ENCODE peak calls at places on chromosomes 3 and 15, in four cellular contexts. A, S, D and H are unnamed samples.

GRCh38 chr3:53677406-53677805 is 168.8 kb downstream of the CHDH start:
- DNase-seq in S (peak), D (no peak), A (no peak), H (no peak)

GRCh38 chr15:47504624-47505256 is 212.6 kb upstream of the SEMA6D start:
- DNase-seq in A (no peak), D (peak), S (peak), H (no peak)

GRCh38 chr3:181363231-181363630 is 348.5 kb upstream of the SOX2 start:
- DNase-seq in A (no peak), S (no peak), D (no peak), H (no peak)

GRCh38 chr3:149468504-149469212 is 5.8 kb upstream of the TM4SF4 start:
- DNase-seq in A (no peak), D (no peak), S (no peak), H (no peak)

GRCh38 chr3:37766797-37767776 is 94.6 kb upstream of the CTDSPL start:
- DNase-seq in A (no peak), D (no peak), S (no peak), H (no peak)

GRCh38 chr3:189778340-189778950 is 147.3 kb downstream of the TP63 start:
- DNase-seq in A (no peak), D (no peak), S (no peak), H (no peak)

GRCh38 chr3:161275919-161276318 is 54.8 kb downstream of the NMD3 start:
- DNase-seq in D (no peak), S (no peak), A (no peak), H (no peak)

GRCh38 chr15:27479232-27480140 is 508.5 kb downstream of the GABRG3 start:
- DNase-seq in S (peak), D (no peak), A (peak), H (no peak)

GRCh38 chr15:89358755-89359439 is 24.3 kb upstream of the POLG start:
- DNase-seq in A (peak), S (no peak), D (peak), H (peak)

GRCh38 chr3:194731496-194732073 is 45.9 kb downstream of the FAM43A start:
- DNase-seq in S (no peak), A (no peak), D (no peak), H (no peak)

GRCh38 chr15:35179739-35180138 is 94.6 kb upstream of the NANOGP8 start:
- DNase-seq in D (no peak), S (no peak), A (no peak), H (no peak)

GRCh38 chr3:122332551-122332950 is 7.5 kb downstream of the CSTA start:
- DNase-seq in S (peak), D (no peak), A (no peak), H (no peak)

GRCh38 chr3:114887806-114888205 is 259.3 kb downstream of the ZBTB20 start:
- DNase-seq in S (no peak), A (no peak), D (no peak), H (no peak)

GRCh38 chr3:15797600-15798303 is at the start of gene ANKRD28:
- DNase-seq in A (peak), D (peak), S (no peak), H (no peak)

GRCh38 chr3:69691860-69692259 is 47.4 kb upstream of the MITF start:
- DNase-seq in A (no peak), D (no peak), S (no peak), H (no peak)

GRCh38 chr15:32717290-32718081 is at the start of gene GREM1:
- DNase-seq in A (peak), D (no peak), S (no peak), H (no peak)

GRCh38 chr3:140375002-140375401 is 302.9 kb upstream of the TRIM42 start:
- DNase-seq in D (no peak), S (peak), A (no peak), H (no peak)

GRCh38 chr3:99131876-99132275 is 230.4 kb upstream of the DCBLD2 start:
- DNase-seq in D (no peak), A (peak), S (no peak), H (no peak)

GRCh38 chr15:101114146-101114545 is 137.7 kb downstream of the CHSY1 start:
- DNase-seq in A (no peak), D (no peak), S (no peak), H (no peak)

GRCh38 chr3:122928396-122929187 is 99.0 kb downstream of the SEMA5B start:
- DNase-seq in A (no peak), D (no peak), S (no peak), H (no peak)

GRCh38 chr15:97890307-97890706 is 70.2 kb upstream of the ARRDC4 start:
- DNase-seq in S (no peak), D (no peak), A (no peak), H (no peak)

GRCh38 chr3:116701070-116701469 is 8.5 kb upstream of the TUSC7 start:
- DNase-seq in D (no peak), S (no peak), A (no peak), H (no peak)

GRCh38 chr3:133717424-133717823 is 28.8 kb upstream of the TF start:
- DNase-seq in D (no peak), A (no peak), S (no peak), H (no peak)

GRCh38 chr3:147120029-147120428 is 286.3 kb downstream of the ZIC4 start:
- DNase-seq in D (no peak), A (peak), S (no peak), H (no peak)

GRCh38 chr3:127413318-127413673 is 125.5 kb upstream of the PRR20G start:
- DNase-seq in D (no peak), S (no peak), A (no peak), H (no peak)

GRCh38 chr3:135215516-135215915 is 420.5 kb downstream of the EPHB1 start:
- DNase-seq in D (no peak), A (no peak), S (peak), H (no peak)

GRCh38 chr15:99305761-99306505 is 54.7 kb downstream of the LRRC28 start:
- DNase-seq in S (no peak), A (peak), D (peak), H (peak)

GRCh38 chr3:94183551-94183950 is 120.7 kb downstream of the NSUN3 start:
- DNase-seq in S (no peak), D (no peak), A (no peak), H (no peak)

GRCh38 chr15:101318147-101318809 is 23.2 kb upstream of the SNRPA1 start:
- DNase-seq in A (no peak), D (no peak), S (no peak), H (no peak)

GRCh38 chr3:98961161-98962155 is 60.0 kb upstream of the DCBLD2 start:
- DNase-seq in S (no peak), D (no peak), A (peak), H (no peak)

GRCh38 chr3:198107840-198108734 is 148.1 kb downstream of the LMLN start:
- DNase-seq in D (no peak), S (no peak), A (peak), H (no peak)

GRCh38 chr3:16866447-16867025 is 18.2 kb upstream of the PLCL2 start:
- DNase-seq in A (peak), D (peak), S (no peak), H (no peak)

GRCh38 chr3:123332124-123332641 is 116.7 kb downstream of the ADCY5 start:
- DNase-seq in D (no peak), S (no peak), A (no peak), H (no peak)

GRCh38 chr3:65146149-65146548 is 458.3 kb upstream of the ADAMTS9 start:
- DNase-seq in D (no peak), A (peak), S (no peak), H (no peak)

GRCh38 chr3:56987238-56987932 is 73.1 kb upstream of the SPATA12 start:
- DNase-seq in D (no peak), S (no peak), A (no peak), H (no peak)

GRCh38 chr3:61561374-61562041 is at the start of gene PTPRG:
- DNase-seq in A (peak), S (peak), D (peak), H (peak)

GRCh38 chr3:184440161-184440560 is 60.3 kb downstream of the CHRD start:
- DNase-seq in D (no peak), S (no peak), A (no peak), H (no peak)

GRCh38 chr3:20558161-20558560 is 372.2 kb upstream of the SGO1 start:
- DNase-seq in A (no peak), S (no peak), D (no peak), H (no peak)

GRCh38 chr15:76006136-76006778 is 6.0 kb downstream of the NRG4 start:
- DNase-seq in D (peak), S (no peak), A (peak), H (no peak)

GRCh38 chr15:76011611-76012010 is 613 bp downstream of the NRG4 start:
- DNase-seq in A (no peak), D (no peak), S (no peak), H (no peak)

GRCh38 chr15:76012021-76012551 is at the start of gene NRG4:
- DNase-seq in A (no peak), D (peak), S (no peak), H (no peak)
- H3K27ac ChIP-seq in A (no peak), D (no peak), S (no peak), H (no peak)

DNA sequence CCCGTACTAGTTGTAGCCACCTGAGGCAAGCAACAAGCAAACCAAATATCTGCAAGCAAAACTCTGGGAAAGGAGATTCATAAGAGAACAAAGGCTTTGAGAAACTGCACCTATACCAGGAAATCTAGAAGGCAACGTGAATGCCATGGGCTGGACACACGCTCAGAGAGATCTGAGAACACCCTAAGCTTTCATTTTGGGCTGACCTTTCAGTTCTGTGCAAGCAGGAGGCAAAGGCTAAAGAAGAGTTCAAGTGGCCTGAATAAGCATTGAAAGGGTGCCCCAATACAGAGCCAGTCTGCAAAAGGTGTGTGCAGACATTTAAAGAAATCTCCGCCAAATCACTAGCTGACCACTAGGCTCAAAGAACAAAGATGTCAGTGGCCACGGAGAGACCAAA is 461.6 kb downstream of the PYDC2 start:
- DNase-seq in A (no peak), D (no peak), S (no peak), H (no peak)
- H3K4me3 ChIP-seq in A (no peak), D (no peak), S (no peak), H (no peak)

DNA sequence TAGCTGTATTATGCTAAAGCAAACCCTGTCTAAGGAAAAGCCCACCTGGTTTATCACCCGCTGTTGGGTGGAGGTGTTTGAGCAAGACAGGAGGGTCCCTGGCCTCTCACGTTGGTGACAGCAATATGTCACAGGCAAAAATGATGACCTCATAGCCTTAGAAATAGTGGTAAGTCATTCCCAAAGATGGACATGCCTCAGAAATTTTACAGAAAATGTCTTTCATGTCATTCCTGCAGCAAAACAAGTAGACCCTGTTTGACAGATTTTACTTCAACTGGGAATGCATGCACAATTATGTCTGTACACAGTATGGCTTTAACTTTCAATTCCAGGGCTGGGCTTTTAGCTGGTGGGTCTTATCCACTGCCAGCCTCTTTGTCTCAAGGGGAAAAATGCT is 362.3 kb upstream of the C2CD4B start:
- DNase-seq in A (no peak), D (no peak), S (no peak), H (no peak)
- TF ChIP-seq CTCF in A (no peak), D (no peak), S (no peak), H (no peak)

GRCh38 chr3:172516318-172517214 is 6.7 kb downstream of the TNFSF10 start:
- DNase-seq in S (no peak), D (peak), A (peak), H (peak)
- H3K27ac ChIP-seq in S (peak), D (no peak), A (no peak), H (peak)

GRCh38 chr15:92847841-92848240 is 52.3 kb upstream of the CHD2 start:
- DNase-seq in A (peak), S (no peak), D (no peak), H (no peak)

GRCh38 chr15:92846716-92847115 is 53.4 kb upstream of the CHD2 start:
- DNase-seq in S (no peak), A (peak), D (no peak), H (no peak)

GRCh38 chr15:92848464-92848851 is 51.7 kb upstream of the CHD2 start:
- DNase-seq in D (no peak), S (no peak), A (no peak), H (no peak)

GRCh38 chr15:92845109-92845508 is 55.0 kb upstream of the CHD2 start:
- DNase-seq in S (no peak), A (peak), D (no peak), H (no peak)

DNA sequence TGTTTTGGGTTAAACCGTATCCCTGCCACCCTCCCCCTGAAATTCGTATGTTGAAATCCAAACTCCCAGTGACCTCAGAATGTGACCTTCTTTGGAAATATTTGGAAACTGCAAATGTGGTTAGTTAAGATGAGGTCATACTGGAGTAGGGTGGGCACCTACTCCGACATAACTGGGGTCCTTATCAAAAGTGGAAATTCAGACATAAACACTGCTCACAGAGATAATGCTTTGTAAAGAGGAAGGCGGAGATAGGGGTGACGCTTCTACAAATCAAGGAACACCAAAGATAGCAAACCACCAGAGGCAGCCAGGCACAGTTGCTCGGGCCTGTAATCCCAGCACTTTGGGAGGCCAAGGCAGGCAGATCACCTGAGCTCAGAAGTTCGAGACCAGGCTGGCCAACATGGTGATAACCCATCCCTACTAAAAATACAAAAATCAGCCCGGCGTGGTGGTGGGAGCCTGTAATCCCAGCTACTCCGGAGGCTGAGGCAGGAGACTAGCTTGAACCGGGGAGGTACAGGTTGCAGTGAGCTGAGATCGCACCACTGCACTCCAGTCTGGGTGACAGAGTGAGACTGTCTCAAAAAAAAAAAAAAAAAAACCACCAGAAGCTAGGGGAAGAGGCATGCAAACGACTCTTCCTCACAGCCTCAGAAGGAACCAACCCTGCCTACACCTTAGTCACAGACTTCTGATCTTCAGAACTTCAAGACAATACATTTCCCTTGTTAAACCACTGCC is 51.1 kb upstream of the CHD2 start:
- DNase-seq in D (no peak), A (peak), S (no peak), H (no peak)
- H3K4me3 ChIP-seq in D (no peak), A (no peak), S (no peak), H (no peak)

DNA sequence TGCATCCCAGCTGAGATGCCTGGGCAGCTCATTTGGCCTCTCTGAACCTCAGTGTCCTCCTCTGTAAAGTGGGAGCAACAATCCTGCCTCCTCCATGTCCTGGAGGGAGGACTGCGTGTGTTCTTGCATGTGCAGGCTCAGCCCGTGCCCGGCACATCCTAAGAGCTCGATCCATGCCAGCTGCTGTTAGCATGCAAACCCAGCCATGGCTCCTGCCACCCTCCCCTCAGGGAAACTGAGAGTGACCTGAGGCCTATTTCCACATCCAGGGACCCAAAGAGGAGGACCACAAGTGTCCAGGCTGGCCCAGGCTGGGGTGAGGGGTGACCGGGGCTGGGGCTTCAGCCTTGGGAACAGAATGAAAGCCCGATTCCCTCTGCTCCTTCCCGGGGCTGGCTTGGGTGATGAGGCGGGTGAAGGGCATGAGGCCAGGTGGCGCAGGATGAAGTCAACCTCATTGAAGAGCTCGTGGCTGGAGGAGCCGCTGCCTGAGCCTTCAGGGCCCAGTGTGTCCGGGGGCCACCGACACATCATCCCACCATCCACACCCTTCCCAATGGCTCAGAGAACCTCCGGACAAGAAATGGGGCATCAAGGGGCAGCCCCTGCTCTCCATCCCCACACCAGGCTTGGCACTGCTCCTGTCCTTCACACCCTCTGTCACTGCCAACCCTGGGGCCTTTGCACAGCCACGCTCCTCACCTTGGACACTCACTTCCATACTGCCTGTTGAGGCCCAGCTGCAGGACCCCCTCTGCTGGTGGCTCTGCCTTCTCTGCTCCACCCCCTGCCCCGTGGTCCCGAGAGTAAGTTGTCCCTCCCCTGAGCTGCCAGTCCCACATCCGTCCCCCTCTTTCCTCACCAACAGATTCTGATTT is 42.5 kb downstream of the ADAMTS7 start:
- DNase-seq in A (no peak), S (no peak), D (no peak), H (no peak)
- TF ChIP-seq CTCF in A (no peak), S (no peak), D (no peak), H (no peak)

GRCh38 chr15:74662064-74662860 is 33.6 kb downstream of the EDC3 start:
- DNase-seq in S (no peak), A (no peak), D (no peak), H (no peak)

GRCh38 chr15:74655424-74655823 is 39.8 kb downstream of the CLK3 start:
- DNase-seq in A (peak), D (no peak), S (no peak), H (no peak)

GRCh38 chr15:74657846-74658245 is 38.0 kb downstream of the EDC3 start:
- DNase-seq in A (peak), D (no peak), S (no peak), H (no peak)

GRCh38 chr15:74653426-74654082 is 37.9 kb downstream of the CLK3 start:
- DNase-seq in D (no peak), S (no peak), A (peak), H (peak)

DNA sequence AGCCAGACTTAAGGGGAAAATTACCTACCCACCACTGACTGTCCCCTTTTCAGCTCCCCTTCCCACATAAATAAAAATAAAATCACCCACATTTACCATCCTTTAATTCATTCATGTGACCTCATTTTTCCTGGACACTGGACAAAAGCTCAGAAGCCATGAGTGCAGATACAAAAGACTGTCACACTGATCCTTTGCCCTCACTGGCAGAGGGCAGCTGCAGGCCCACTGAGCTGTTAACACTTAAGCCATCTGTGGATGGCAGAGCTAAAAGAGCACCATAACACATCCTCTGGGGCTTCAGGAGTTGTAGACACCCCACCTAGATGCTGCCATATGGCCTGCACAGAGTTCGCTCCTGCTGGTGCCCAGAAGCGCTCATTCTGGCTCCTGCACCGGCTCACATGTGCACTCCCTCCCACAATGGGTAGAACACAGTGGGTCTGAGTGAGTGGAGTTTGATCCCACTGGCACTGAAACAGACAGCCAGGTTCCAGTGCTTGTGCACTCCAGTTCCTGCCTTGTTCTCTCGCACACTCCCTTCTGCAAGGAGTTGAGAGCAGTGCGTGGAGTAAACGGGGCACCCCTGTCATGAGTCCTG is 38.8 kb downstream of the EDC3 start:
- DNase-seq in A (no peak), S (no peak), D (no peak), H (no peak)
- H3K27ac ChIP-seq in A (no peak), S (no peak), D (no peak), H (no peak)